ENCODE peak calls at places on chromosome 6, in eight cellular contexts. W is head of caudate nucleus; O is MM.1S; Q is activated naive CD8-positive, alpha-beta T cell treated with anti-CD3 and anti-CD28 coated beads, Interleukin-2, amount 50 U/mL, for 24 hours; E is stimulated activated CD8-positive, alpha-beta memory T cell treated with anti-CD3 and anti-CD28 coated beads, Interleukin-2, amount 100 ng/mL, for 1 hour; F is ELF-1; U is cerebellum; V is AG08395. D is an unnamed sample.

GRCh38 chr6:56594699-56595098 is 48.0 kb downstream of the DST start:
- DNase-seq in W (no peak), O (peak), Q (no peak), E (no peak), F (no peak), U (no peak), V (no peak), D (no peak)

GRCh38 chr6:144439016-144439415 is 153.9 kb downstream of the UTRN start:
- DNase-seq in W (no peak), O (no peak), Q (no peak), E (no peak), F (no peak), U (no peak), V (no peak), D (no peak)

GRCh38 chr6:41462980-41463930 is 82.9 kb upstream of the FOXP4 start:
- DNase-seq in W (peak), O (peak), Q (peak), E (no peak), F (peak), U (no peak), V (peak), D (no peak)

GRCh38 chr6:89989742-89990141 is 95.5 kb downstream of the GJA10 start:
- DNase-seq in W (no peak), O (no peak), Q (no peak), E (no peak), F (no peak), U (no peak), V (peak), D (no peak)

GRCh38 chr6:17905611-17906592 is 81.5 kb downstream of the KIF13A start:
- DNase-seq in W (no peak), O (no peak), Q (no peak), E (no peak), F (no peak), U (no peak), V (peak), D (no peak)

GRCh38 chr6:31575952-31576684 is 753 bp downstream of the TNF start:
- DNase-seq in W (no peak), O (no peak), Q (no peak), E (no peak), F (no peak), U (no peak), V (no peak), D (no peak)

GRCh38 chr6:142694054-142694453 is 250.9 kb downstream of the HIVEP2 start:
- DNase-seq in W (no peak), O (no peak), Q (no peak), E (no peak), F (no peak), U (no peak), V (no peak), D (no peak)

GRCh38 chr6:72624557-72625160 is 2.8 kb downstream of the KCNQ5 start:
- DNase-seq in W (no peak), O (peak), Q (no peak), E (no peak), F (no peak), U (no peak), V (peak), D (no peak)

GRCh38 chr6:1524040-1524480 is 85.7 kb upstream of the FOXC1 start:
- DNase-seq in W (no peak), O (peak), Q (peak), E (peak), F (peak), U (peak), V (peak), D (peak)

GRCh38 chr6:108920751-108921150 is 72.5 kb downstream of the ARMC2 start:
- DNase-seq in W (no peak), O (no peak), Q (no peak), E (no peak), F (peak), U (peak), V (no peak), D (no peak)

GRCh38 chr6:154605207-154605877 is 94.9 kb upstream of the CNKSR3 start:
- DNase-seq in W (no peak), O (no peak), Q (peak), E (no peak), F (no peak), U (no peak), V (no peak), D (no peak)

GRCh38 chr6:7642784-7643183 is 52.8 kb downstream of the SNRNP48 start:
- DNase-seq in W (no peak), O (no peak), Q (no peak), E (no peak), F (no peak), U (no peak), V (no peak), D (no peak)

GRCh38 chr6:119129148-119129967 is 50.9 kb upstream of the FAM184A start:
- DNase-seq in W (no peak), O (peak), Q (no peak), E (no peak), F (peak), U (peak), V (peak), D (peak)

GRCh38 chr6:156359912-156360311 is 417.3 kb upstream of the ARID1B start:
- DNase-seq in W (no peak), O (no peak), Q (no peak), E (no peak), F (peak), U (no peak), V (no peak), D (no peak)

GRCh38 chr6:112562348-112563220 is 215.5 kb downstream of the RFPL4B start:
- DNase-seq in W (peak), O (no peak), Q (no peak), E (no peak), F (no peak), U (no peak), V (no peak), D (no peak)

GRCh38 chr6:55180258-55180657 is 5.9 kb downstream of the HCRTR2 start:
- DNase-seq in W (no peak), O (no peak), Q (no peak), E (no peak), F (no peak), U (no peak), V (no peak), D (no peak)

GRCh38 chr6:11727995-11728961 is 50.3 kb downstream of the ADTRP start:
- DNase-seq in W (no peak), O (peak), Q (no peak), E (no peak), F (no peak), U (no peak), V (no peak), D (no peak)

GRCh38 chr6:3409699-3410384 is 47.0 kb downstream of the SLC22A23 start:
- DNase-seq in W (peak), O (no peak), Q (no peak), E (no peak), F (peak), U (no peak), V (no peak), D (no peak)

GRCh38 chr6:101597711-101598110 is 204.2 kb downstream of the GRIK2 start:
- DNase-seq in W (no peak), O (no peak), Q (no peak), E (no peak), F (no peak), U (no peak), V (peak), D (no peak)

GRCh38 chr6:2477723-2478122 is 232.3 kb upstream of the GMDS start:
- DNase-seq in W (no peak), O (no peak), Q (no peak), E (no peak), F (no peak), U (no peak), V (no peak), D (no peak)

GRCh38 chr6:115830895-115831294 is 229.8 kb downstream of the FRK start:
- DNase-seq in W (no peak), O (no peak), Q (no peak), E (no peak), F (no peak), U (no peak), V (no peak), D (no peak)

GRCh38 chr6:63573899-63574553 is 1.7 kb downstream of the LOC128125822 start:
- DNase-seq in W (no peak), O (peak), Q (peak), E (no peak), F (peak), U (no peak), V (peak), D (peak)

D was measured in activated CD4-positive, CD25-positive, alpha-beta regulatory T cell treated with anti-CD3 and anti-CD28 coated beads, Interleukin-2, amount 50 U/mL, for 16 hours.